ENCODE peak calls at places on chromosome 19, in nine cellular contexts. E is NCI-H2171 treated with DMSO at 0.1 percent for 48 hours; U is fibroblast of the aortic adventitia; M is M059J; I is H7; C is stimulated activated CD4-positive, alpha-beta T cell treated with anti-CD3 and anti-CD28 coated beads, TNF-alpha, amount 100 ng/mL, for 4 hours; X is dorsolateral prefrontal cortex; N is SK-N-SH; G is GM03348. P is an unnamed sample.
A peak's percentile ranks its signal among the peaks of the same experiment; 100 is the strongest.

GRCh38 chr19:2089001-2089711 is 7.0 kb downstream of the MOB3A start:
- DNase-seq in M (peak; percentile 59), X (no peak), I (no peak), E (no peak), U (no peak), C (no peak), G (no peak), N (peak; percentile 67), P (no peak)

GRCh38 chr19:46378268-46378667 is 31.4 kb downstream of the PPP5C start:
- DNase-seq in X (no peak), U (peak; percentile 86), I (no peak), N (no peak), M (peak; percentile 58), C (no peak), G (peak; percentile 81), E (no peak), P (peak; percentile 44)

GRCh38 chr19:46660008-46660517 is 919 bp downstream of the DACT3 start:
- DNase-seq in C (no peak), M (no peak), U (peak; percentile 25), E (no peak), G (peak; percentile 35), X (no peak), I (peak; percentile 77), N (peak; percentile 81), P (peak; percentile 1)

GRCh38 chr19:45705710-45706415 is 13.4 kb downstream of the QPCTL start:
- DNase-seq in M (no peak), N (no peak), X (no peak), I (no peak), U (no peak), G (no peak), C (no peak), E (peak; percentile 65), P (no peak)

GRCh38 chr19:17351815-17352435 is 14.6 kb downstream of the GTPBP3 start:
- DNase-seq in E (no peak), U (no peak), C (no peak), N (no peak), I (peak; percentile 48), G (no peak), M (no peak), X (no peak), P (no peak)

GRCh38 chr19:5925830-5926459 is 11.9 kb downstream of the CAPS start:
- DNase-seq in N (no peak), G (no peak), E (no peak), X (no peak), I (no peak), U (no peak), M (no peak), C (no peak), P (no peak)

GRCh38 chr19:30482956-30483355 is 110.8 kb downstream of the ZNF536 start:
- DNase-seq in N (no peak), I (no peak), C (no peak), X (no peak), M (no peak), G (no peak), E (no peak), U (no peak), P (no peak)

GRCh38 chr19:15437355-15438123 is 12.2 kb downstream of the WIZ start:
- DNase-seq in I (no peak), U (peak; percentile 88), G (peak; percentile 70), N (no peak), X (no peak), E (no peak), M (peak; percentile 27), C (no peak), P (no peak)

GRCh38 chr19:37977992-37978391 is 71.0 kb downstream of the SIPA1L3 start:
- DNase-seq in E (no peak), I (no peak), C (no peak), N (no peak), U (peak; percentile 62), G (peak; percentile 45), X (no peak), M (peak; percentile 60), P (no peak)

GRCh38 chr19:21749090-21749489 is 18.3 kb downstream of the ZNF100 start:
- DNase-seq in C (no peak), X (no peak), N (no peak), G (no peak), I (no peak), M (peak; percentile 9), E (no peak), U (peak; percentile 25), P (no peak)

GRCh38 chr19:12786149-12786870 is 5.0 kb upstream of the JUNB start:
- DNase-seq in E (no peak), X (no peak), I (peak; percentile 61), U (no peak), G (no peak), C (no peak), M (no peak), N (peak; percentile 46), P (no peak)

GRCh38 chr19:45150731-45151725 is 9.8 kb downstream of the NKPD1 start:
- DNase-seq in N (no peak), X (no peak), E (no peak), C (no peak), I (no peak), G (no peak), U (no peak), M (peak; percentile 55), P (no peak)

GRCh38 chr19:53947624-53948023 is 15.1 kb upstream of the CACNG8 start:
- DNase-seq in G (no peak), N (peak; percentile 65), I (peak; percentile 86), U (no peak), X (no peak), E (no peak), C (no peak), M (no peak), P (no peak)

GRCh38 chr19:42291437-42291815 is 10.5 kb upstream of the PRR19 start:
- DNase-seq in G (no peak), C (no peak), E (no peak), M (no peak), I (peak; percentile 84), N (no peak), X (peak; percentile 11), U (no peak), P (no peak)

GRCh38 chr19:13841339-13842293 is 35.3 kb upstream of the NANOS3 start:
- DNase-seq in G (no peak), M (peak; percentile 63), U (no peak), C (no peak), I (peak; percentile 69), E (no peak), X (no peak), N (peak; percentile 50), P (no peak)

GRCh38 chr19:17296278-17296677 is 6.9 kb downstream of the ABHD8 start:
- DNase-seq in X (no peak), U (no peak), C (no peak), N (peak; percentile 39), E (no peak), I (no peak), M (peak; percentile 84), G (no peak), P (no peak)

GRCh38 chr19:16369664-16370576 is 45.3 kb downstream of the KLF2 start:
- DNase-seq in M (no peak), I (no peak), E (no peak), C (peak; percentile 31), U (no peak), N (no peak), G (no peak), X (no peak), P (no peak)

GRCh38 chr19:17629760-17630159 is 58.4 kb downstream of the UNC13A start:
- DNase-seq in M (no peak), N (no peak), E (no peak), C (no peak), G (no peak), U (no peak), I (no peak), X (no peak), P (no peak)

GRCh38 chr19:47002106-47002766 is 17.4 kb upstream of the NPAS1 start:
- DNase-seq in M (no peak), C (no peak), N (no peak), E (no peak), G (no peak), X (no peak), U (no peak), I (peak; percentile 72), P (no peak)

GRCh38 chr19:47209323-47210179 is 21.4 kb downstream of the BBC3 start:
- DNase-seq in U (no peak), G (no peak), X (no peak), I (no peak), E (no peak), C (no peak), M (peak; percentile 33), N (no peak), P (no peak)

GRCh38 chr19:47699360-47699917 is 13.8 kb upstream of the EHD2 start:
- DNase-seq in E (peak; percentile 20), N (peak; percentile 95), X (peak; percentile 38), C (peak; percentile 24), G (peak; percentile 77), U (peak; percentile 27), M (peak; percentile 28), I (peak; percentile 96), P (no peak)

GRCh38 chr19:46746281-46746965 is at the start of gene STRN4:
- DNase-seq in M (peak; percentile 44), I (peak; percentile 99), N (peak; percentile 99), E (peak; percentile 68), C (peak; percentile 40), X (peak; percentile 35), G (peak; percentile 98), U (no peak), P (peak; percentile 25)

GRCh38 chr19:44570984-44571684 is 41.7 kb upstream of the CEACAM20 start:
- DNase-seq in E (peak; percentile 50), I (peak; percentile 67), C (no peak), G (peak; percentile 78), N (peak; percentile 61), M (peak; percentile 85), X (peak; percentile 18), U (peak; percentile 91), P (peak; percentile 42)

GRCh38 chr19:34502582-34503545 is 21.3 kb downstream of the WTIP start:
- DNase-seq in X (no peak), E (no peak), M (no peak), C (no peak), G (peak; percentile 37), N (peak; percentile 9), U (peak; percentile 26), I (peak; percentile 19), P (no peak)

GRCh38 chr19:2059422-2060201 is 8.6 kb upstream of the MKNK2 start:
- DNase-seq in M (peak; percentile 92), G (peak; percentile 75), C (no peak), I (no peak), U (peak; percentile 88), X (no peak), E (no peak), N (peak; percentile 59), P (no peak)

GRCh38 chr19:28578786-28579505 is 634.0 kb downstream of the UQCRFS1 start:
- DNase-seq in M (no peak), G (no peak), I (no peak), E (no peak), X (no peak), C (no peak), N (no peak), U (no peak), P (no peak)

GRCh38 chr19:35889370-35890112 is 10.8 kb downstream of the NFKBID start:
- DNase-seq in I (peak; percentile 29), M (no peak), X (no peak), G (no peak), E (no peak), C (no peak), U (no peak), N (no peak), P (no peak)

GRCh38 chr19:55679343-55680257 is 4.6 kb downstream of the EPN1 start:
- DNase-seq in G (no peak), M (peak; percentile 39), X (no peak), I (no peak), C (no peak), N (no peak), U (no peak), E (no peak), P (no peak)

GRCh38 chr19:41706741-41707501 is 1.5 kb upstream of the CEACAM5 start:
- DNase-seq in G (peak; percentile 65), U (no peak), C (peak; percentile 41), N (peak; percentile 79), E (peak; percentile 54), X (no peak), I (peak; percentile 93), M (peak; percentile 27), P (peak; percentile 44)

GRCh38 chr19:11612816-11613511 is 15.7 kb downstream of the ZNF627 start:
- DNase-seq in C (no peak), G (no peak), N (no peak), X (no peak), I (peak; percentile 43), U (no peak), M (no peak), E (no peak), P (no peak)

GRCh38 chr19:5292843-5293606 is 47.6 kb downstream of the PTPRS start:
- DNase-seq in X (peak; percentile 52), G (peak; percentile 100), M (peak; percentile 80), C (peak; percentile 38), E (peak; percentile 81), N (peak; percentile 99), U (peak; percentile 70), I (peak; percentile 100), P (peak; percentile 22)